ENCODE peak calls at places on chromosome 19, in four cellular contexts. One of them, this sample, is unnamed.

GRCh38 chr19:17515408-17516149 is 4.1 kb downstream of the PGLS start:
- DNase-seq in activated CD4-positive, alpha-beta T cell treated with anti-CD3 and anti-CD28 coated beads for 1 hour: no peak
- DNase-seq in psoas muscle: no peak
- DNase-seq in G401: no peak
- DNase-seq in this sample: no peak

GRCh38 chr19:39154626-39155100 is 29.1 kb downstream of the PAK4 start:
- DNase-seq in psoas muscle: no peak
- DNase-seq in G401: no peak
- DNase-seq in activated CD4-positive, alpha-beta T cell treated with anti-CD3 and anti-CD28 coated beads for 1 hour: no peak
- DNase-seq in this sample: no peak

GRCh38 chr19:3366761-3367571 is 583 bp downstream of the NFIC start:
- DNase-seq in activated CD4-positive, alpha-beta T cell treated with anti-CD3 and anti-CD28 coated beads for 1 hour: no peak
- DNase-seq in psoas muscle: peak
- DNase-seq in G401: peak
- DNase-seq in this sample: peak

GRCh38 chr19:35414442-35414841 is 33.6 kb upstream of the FFAR2 start:
- DNase-seq in activated CD4-positive, alpha-beta T cell treated with anti-CD3 and anti-CD28 coated beads for 1 hour: no peak
- DNase-seq in G401: no peak
- DNase-seq in psoas muscle: no peak
- DNase-seq in this sample: no peak

GRCh38 chr19:14073232-14073924 is 792 bp downstream of the MISP3 start:
- DNase-seq in psoas muscle: peak
- DNase-seq in G401: peak
- DNase-seq in activated CD4-positive, alpha-beta T cell treated with anti-CD3 and anti-CD28 coated beads for 1 hour: peak
- DNase-seq in this sample: peak

GRCh38 chr19:17332677-17333581 is 1.7 kb downstream of the ANO8 start:
- DNase-seq in G401: peak
- DNase-seq in activated CD4-positive, alpha-beta T cell treated with anti-CD3 and anti-CD28 coated beads for 1 hour: no peak
- DNase-seq in psoas muscle: no peak
- DNase-seq in this sample: no peak

GRCh38 chr19:11174336-11174735 is 18.8 kb upstream of the SPC24 start:
- DNase-seq in activated CD4-positive, alpha-beta T cell treated with anti-CD3 and anti-CD28 coated beads for 1 hour: no peak
- DNase-seq in psoas muscle: no peak
- DNase-seq in G401: no peak
- DNase-seq in this sample: no peak

GRCh38 chr19:56333506-56333905 is 18.9 kb upstream of the ZSCAN5A start:
- DNase-seq in activated CD4-positive, alpha-beta T cell treated with anti-CD3 and anti-CD28 coated beads for 1 hour: no peak
- DNase-seq in G401: peak
- DNase-seq in psoas muscle: no peak
- DNase-seq in this sample: no peak

GRCh38 chr19:9885077-9885552 is 50.0 kb downstream of the PIN1 start:
- DNase-seq in activated CD4-positive, alpha-beta T cell treated with anti-CD3 and anti-CD28 coated beads for 1 hour: no peak
- DNase-seq in psoas muscle: peak
- DNase-seq in G401: peak
- DNase-seq in this sample: peak

GRCh38 chr19:4803736-4804695 is 12.5 kb downstream of the FEM1A start:
- DNase-seq in psoas muscle: peak
- DNase-seq in activated CD4-positive, alpha-beta T cell treated with anti-CD3 and anti-CD28 coated beads for 1 hour: peak
- DNase-seq in G401: peak
- DNase-seq in this sample: peak

GRCh38 chr19:19817357-19817756 is 4.2 kb downstream of the ZNF506 start:
- DNase-seq in activated CD4-positive, alpha-beta T cell treated with anti-CD3 and anti-CD28 coated beads for 1 hour: peak
- DNase-seq in G401: no peak
- DNase-seq in psoas muscle: no peak
- DNase-seq in this sample: no peak

GRCh38 chr19:52297601-52298358 is 811 bp downstream of the ZNF480 start:
- DNase-seq in psoas muscle: no peak
- DNase-seq in activated CD4-positive, alpha-beta T cell treated with anti-CD3 and anti-CD28 coated beads for 1 hour: no peak
- DNase-seq in G401: no peak
- DNase-seq in this sample: no peak

GRCh38 chr19:39916851-39917396 is 17.5 kb downstream of the FCGBP start:
- DNase-seq in psoas muscle: no peak
- DNase-seq in activated CD4-positive, alpha-beta T cell treated with anti-CD3 and anti-CD28 coated beads for 1 hour: no peak
- DNase-seq in G401: no peak
- DNase-seq in this sample: no peak

GRCh38 chr19:40411958-40412499 is 1.1 kb downstream of the PRX start:
- DNase-seq in psoas muscle: peak
- DNase-seq in G401: no peak
- DNase-seq in activated CD4-positive, alpha-beta T cell treated with anti-CD3 and anti-CD28 coated beads for 1 hour: no peak
- DNase-seq in this sample: no peak

GRCh38 chr19:18764591-18765051 is 26.5 kb downstream of the COMP start:
- DNase-seq in psoas muscle: no peak
- DNase-seq in activated CD4-positive, alpha-beta T cell treated with anti-CD3 and anti-CD28 coated beads for 1 hour: no peak
- DNase-seq in G401: no peak
- DNase-seq in this sample: no peak